ENCODE peak calls at places on chromosomes 11 and 22, in five cellular contexts. C, F, Y, Z and U are unnamed samples.

GRCh38 chr11:128790200-128790599 is 76.9 kb downstream of the KCNJ1 start:
- DNase-seq in C (peak), F (no peak), Y (peak), Z (peak), U (peak)

GRCh38 chr22:19430890-19431541 is 517 bp downstream of the HIRA start:
- DNase-seq in C (peak), F (peak), Y (no peak), Z (peak), U (peak)

GRCh38 chr11:127890026-127890611 is 697.2 kb downstream of the ETS1 start:
- DNase-seq in C (peak), F (no peak), Y (peak), Z (peak), U (peak)

GRCh38 chr11:7591992-7592391 is 78.2 kb downstream of the PPFIBP2 start:
- DNase-seq in C (no peak), F (no peak), Y (no peak), Z (no peak), U (no peak)

GRCh38 chr22:26565181-26565580 is 24.8 kb downstream of the TPST2 start:
- DNase-seq in C (no peak), F (no peak), Y (no peak), Z (no peak), U (peak)

GRCh38 chr11:65894034-65894591 is 3.6 kb downstream of the CCDC85B start:
- DNase-seq in C (no peak), F (no peak), Y (no peak), Z (no peak), U (no peak)

GRCh38 chr11:23903044-23903704 is 593.7 kb upstream of the LUZP2 start:
- DNase-seq in C (peak), F (no peak), Y (peak), Z (peak), U (peak)

GRCh38 chr11:85299247-85299646 is 327.9 kb downstream of the DLG2 start:
- DNase-seq in C (peak), F (no peak), Y (peak), Z (no peak), U (no peak)

GRCh38 chr22:43974028-43974545 is 18.8 kb downstream of the SAMM50 start:
- DNase-seq in C (no peak), F (no peak), Y (no peak), Z (no peak), U (no peak)

GRCh38 chr11:130217632-130218031 is 58.0 kb downstream of the ST14 start:
- DNase-seq in C (no peak), F (no peak), Y (no peak), Z (no peak), U (no peak)

GRCh38 chr11:76761959-76762358 is 21.2 kb upstream of the TSKU start:
- DNase-seq in C (no peak), F (no peak), Y (no peak), Z (no peak), U (no peak)

GRCh38 chr11:31240340-31240904 is 129.1 kb downstream of the DCDC1 start:
- DNase-seq in C (peak), F (peak), Y (peak), Z (peak), U (peak)

GRCh38 chr11:104422320-104422944 is 258.5 kb upstream of the PDGFD start:
- DNase-seq in C (no peak), F (no peak), Y (no peak), Z (no peak), U (no peak)

GRCh38 chr11:34536056-34536455 is 22.5 kb upstream of the ELF5 start:
- DNase-seq in C (no peak), F (no peak), Y (no peak), Z (no peak), U (no peak)

GRCh38 chr11:120215634-120216033 is 4.8 kb downstream of the OAF start:
- DNase-seq in C (peak), F (no peak), Y (peak), Z (peak), U (no peak)

GRCh38 chr11:48248902-48249301 is 4.0 kb downstream of the OR4X2 start:
- DNase-seq in C (no peak), F (no peak), Y (no peak), Z (no peak), U (no peak)

GRCh38 chr11:46342237-46342636 is 5.0 kb upstream of the DGKZ start:
- DNase-seq in C (no peak), F (no peak), Y (no peak), Z (peak), U (no peak)

GRCh38 chr22:36355362-36355761 is 32.4 kb downstream of the MYH9 start:
- DNase-seq in C (peak), F (no peak), Y (no peak), Z (no peak), U (no peak)

GRCh38 chr11:131629925-131630324 is 259.5 kb downstream of the NTM start:
- DNase-seq in C (no peak), F (no peak), Y (no peak), Z (no peak), U (no peak)

GRCh38 chr22:32396746-32397145 is 15.3 kb downstream of the RTCB start:
- DNase-seq in C (peak), F (no peak), Y (no peak), Z (no peak), U (no peak)

DNA sequence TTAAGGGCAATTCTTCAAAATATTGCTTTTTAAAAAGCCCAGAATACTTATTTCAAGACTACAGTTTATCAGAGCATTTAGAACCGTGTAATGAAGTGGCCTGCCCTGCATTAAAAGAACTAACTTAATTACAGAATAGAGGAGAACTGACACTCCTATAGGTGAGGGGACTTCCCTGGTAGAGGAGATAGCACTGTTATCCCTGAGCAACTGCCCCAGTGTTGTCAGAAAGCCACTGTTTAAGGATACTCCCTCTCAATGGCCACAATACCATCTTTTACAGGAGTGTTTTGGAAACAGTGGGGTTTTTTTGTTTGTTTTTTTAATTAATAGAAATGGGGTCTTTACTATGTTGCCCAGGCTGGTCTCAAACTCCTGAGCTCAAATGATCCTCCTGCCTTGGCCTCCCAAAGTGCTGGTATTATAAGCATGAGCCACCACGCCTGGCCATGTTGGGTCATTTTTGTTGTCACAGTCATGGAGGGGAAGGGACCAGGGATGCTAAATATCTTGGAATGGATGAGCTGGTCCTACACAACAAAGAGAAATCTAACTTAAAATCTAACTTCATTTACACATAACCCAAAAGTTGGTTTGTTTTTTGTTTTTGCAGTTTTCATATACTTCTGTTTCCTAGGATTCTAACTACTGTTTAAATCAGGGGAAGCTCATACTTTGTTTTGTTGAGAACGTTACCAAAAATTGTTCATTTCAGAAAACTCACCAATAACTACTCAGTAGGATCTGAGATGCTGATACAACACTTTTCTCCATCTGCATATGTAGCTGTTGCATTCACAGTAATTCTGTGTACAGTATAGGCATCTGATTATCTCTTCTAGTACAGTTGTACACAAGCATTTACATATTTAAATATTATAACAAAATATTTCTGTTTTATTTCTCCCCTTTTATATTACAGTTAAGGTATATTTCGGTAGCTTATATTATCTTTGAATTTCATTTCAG is 8.1 kb downstream of the RPL27A start:
- DNase-seq in C (no peak), F (no peak), Y (no peak), Z (no peak), U (no peak)
- H3K4me3 ChIP-seq in C (no peak), F (no peak), Y (no peak), Z (no peak), U (no peak)

GRCh38 chr11:117985953-117986887 is at the start of gene IL10RA:
- DNase-seq in C (peak), F (peak), Y (peak), Z (peak), U (peak)

GRCh38 chr11:117986981-117987495 is 844 bp downstream of the IL10RA start:
- DNase-seq in C (peak), F (no peak), Y (no peak), Z (no peak), U (peak)

GRCh38 chr11:117992136-117992535 is 5.9 kb downstream of the IL10RA start:
- DNase-seq in C (no peak), F (no peak), Y (no peak), Z (no peak), U (no peak)

GRCh38 chr11:117992620-117993019 is 6.4 kb downstream of the IL10RA start:
- DNase-seq in C (no peak), F (no peak), Y (no peak), Z (no peak), U (no peak)

GRCh38 chr11:117989351-117990102 is 3.3 kb downstream of the IL10RA start:
- DNase-seq in C (no peak), F (no peak), Y (no peak), Z (no peak), U (no peak)
- H3K4me2 ChIP-seq in C (no peak), F (no peak), Y (no peak), Z (no peak), U (no peak)

DNA sequence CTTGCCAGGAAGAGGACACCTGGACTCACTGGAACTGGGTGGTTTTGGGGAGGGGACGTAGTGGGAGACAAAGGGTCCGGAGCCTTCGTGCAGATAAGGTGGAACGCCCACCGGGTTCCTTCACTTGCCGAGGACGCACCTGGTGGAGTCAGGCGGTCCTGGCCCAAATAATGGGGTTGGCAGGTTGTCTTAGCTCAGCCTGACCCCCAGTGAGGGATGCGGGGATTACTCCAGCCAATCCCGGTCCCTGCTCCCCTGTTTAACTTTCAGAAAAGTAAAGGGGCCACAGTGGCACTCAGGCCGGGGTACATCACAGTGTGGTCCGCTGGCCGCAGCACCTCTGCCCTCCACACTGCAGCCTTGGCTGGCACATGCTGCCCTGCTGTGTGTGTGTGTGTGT is 18.0 kb downstream of the A4GALT start:
- DNase-seq in C (no peak), F (no peak), Y (no peak), Z (no peak), U (no peak)
- H3K4me3 ChIP-seq in C (no peak), F (no peak), Y (no peak), Z (no peak), U (no peak)

GRCh38 chr11:86818466-86819282 is 18.3 kb downstream of the PRSS23 start:
- DNase-seq in C (peak), F (no peak), Y (peak), Z (peak), U (peak)
- H3K4me2 ChIP-seq in C (peak), F (no peak), Y (peak), Z (peak), U (peak)